ENCODE peak calls at places on chromosome 3, in six cellular contexts. One of them, this sample, is unnamed.

GRCh38 chr3:53941174-53941573 is 49.5 kb upstream of the SELENOK start:
- DNase-seq in nephron progenitor cell: no peak
- DNase-seq in fibroblast of pulmonary artery: peak; percentile 80
- DNase-seq in endothelial cell of umbilical vein: no peak
- DNase-seq in HepG2: no peak
- DNase-seq in left lung: no peak
- DNase-seq in this sample: no peak

GRCh38 chr3:99901200-99901926 is 83.7 kb downstream of the CMSS1 start:
- DNase-seq in nephron progenitor cell: no peak
- DNase-seq in fibroblast of pulmonary artery: peak; percentile 91
- DNase-seq in endothelial cell of umbilical vein: peak; percentile 92
- DNase-seq in HepG2: peak; percentile 94
- DNase-seq in left lung: no peak
- DNase-seq in this sample: no peak

GRCh38 chr3:41195970-41196369 is 3.3 kb upstream of the CTNNB1 start:
- DNase-seq in nephron progenitor cell: no peak
- DNase-seq in fibroblast of pulmonary artery: no peak
- DNase-seq in endothelial cell of umbilical vein: no peak
- DNase-seq in HepG2: no peak
- DNase-seq in left lung: no peak
- DNase-seq in this sample: no peak

GRCh38 chr3:30259730-30260129 is 346.7 kb upstream of the TGFBR2 start:
- DNase-seq in nephron progenitor cell: no peak
- DNase-seq in fibroblast of pulmonary artery: no peak
- DNase-seq in endothelial cell of umbilical vein: no peak
- DNase-seq in HepG2: peak; percentile 31
- DNase-seq in left lung: no peak
- DNase-seq in this sample: no peak

GRCh38 chr3:160210799-160211221 is 14.4 kb upstream of the C3orf80 start:
- DNase-seq in nephron progenitor cell: no peak
- DNase-seq in fibroblast of pulmonary artery: peak; percentile 81
- DNase-seq in endothelial cell of umbilical vein: peak; percentile 33
- DNase-seq in HepG2: peak; percentile 11
- DNase-seq in left lung: no peak
- DNase-seq in this sample: no peak

GRCh38 chr3:171654809-171655208 is 155.5 kb downstream of the PLD1 start:
- DNase-seq in nephron progenitor cell: no peak
- DNase-seq in fibroblast of pulmonary artery: peak; percentile 76
- DNase-seq in endothelial cell of umbilical vein: peak; percentile 78
- DNase-seq in HepG2: no peak
- DNase-seq in left lung: no peak
- DNase-seq in this sample: no peak

GRCh38 chr3:100072328-100073048 is 41.8 kb downstream of the FILIP1L start:
- DNase-seq in nephron progenitor cell: no peak
- DNase-seq in fibroblast of pulmonary artery: no peak
- DNase-seq in endothelial cell of umbilical vein: no peak
- DNase-seq in HepG2: no peak
- DNase-seq in left lung: no peak
- DNase-seq in this sample: no peak

GRCh38 chr3:187401861-187402260 is 33.7 kb downstream of the RTP4 start:
- DNase-seq in nephron progenitor cell: no peak
- DNase-seq in fibroblast of pulmonary artery: no peak
- DNase-seq in endothelial cell of umbilical vein: no peak
- DNase-seq in HepG2: no peak
- DNase-seq in left lung: no peak
- DNase-seq in this sample: no peak

GRCh38 chr3:133441867-133442270 is 42.0 kb downstream of the BFSP2 start:
- DNase-seq in nephron progenitor cell: no peak
- DNase-seq in fibroblast of pulmonary artery: no peak
- DNase-seq in endothelial cell of umbilical vein: no peak
- DNase-seq in HepG2: no peak
- DNase-seq in left lung: no peak
- DNase-seq in this sample: no peak

GRCh38 chr3:102336130-102336529 is 98.7 kb upstream of the ZPLD1 start:
- DNase-seq in nephron progenitor cell: no peak
- DNase-seq in fibroblast of pulmonary artery: no peak
- DNase-seq in endothelial cell of umbilical vein: no peak
- DNase-seq in HepG2: no peak
- DNase-seq in left lung: no peak
- DNase-seq in this sample: no peak

GRCh38 chr3:120506828-120507774 is 56.3 kb upstream of the FSTL1 start:
- DNase-seq in nephron progenitor cell: peak; percentile 43
- DNase-seq in fibroblast of pulmonary artery: peak; percentile 66
- DNase-seq in endothelial cell of umbilical vein: peak; percentile 74
- DNase-seq in HepG2: peak; percentile 32
- DNase-seq in left lung: peak; percentile 37
- DNase-seq in this sample: no peak

GRCh38 chr3:64539451-64540196 is 148.2 kb downstream of the ADAMTS9 start:
- DNase-seq in nephron progenitor cell: no peak
- DNase-seq in fibroblast of pulmonary artery: peak; percentile 64
- DNase-seq in endothelial cell of umbilical vein: peak; percentile 77
- DNase-seq in HepG2: no peak
- DNase-seq in left lung: no peak
- DNase-seq in this sample: no peak

GRCh38 chr3:138944842-138945645 is 1.9 kb downstream of the FOXL2 start:
- DNase-seq in nephron progenitor cell: peak; percentile 64
- DNase-seq in fibroblast of pulmonary artery: no peak
- DNase-seq in endothelial cell of umbilical vein: no peak
- DNase-seq in HepG2: no peak
- DNase-seq in left lung: no peak
- DNase-seq in this sample: peak; percentile 27

GRCh38 chr3:120854908-120855526 is 53.0 kb upstream of the STXBP5L start:
- DNase-seq in nephron progenitor cell: peak; percentile 4
- DNase-seq in fibroblast of pulmonary artery: no peak
- DNase-seq in endothelial cell of umbilical vein: no peak
- DNase-seq in HepG2: no peak
- DNase-seq in left lung: no peak
- DNase-seq in this sample: no peak

GRCh38 chr3:133256787-133257483 is 142.9 kb upstream of the BFSP2 start:
- DNase-seq in nephron progenitor cell: no peak
- DNase-seq in fibroblast of pulmonary artery: no peak
- DNase-seq in endothelial cell of umbilical vein: peak; percentile 17
- DNase-seq in HepG2: no peak
- DNase-seq in left lung: no peak
- DNase-seq in this sample: no peak

GRCh38 chr3:58529516-58530353 is 7.3 kb downstream of the ACOX2 start:
- DNase-seq in nephron progenitor cell: peak; percentile 65
- DNase-seq in fibroblast of pulmonary artery: peak; percentile 45
- DNase-seq in endothelial cell of umbilical vein: peak; percentile 31
- DNase-seq in HepG2: peak; percentile 44
- DNase-seq in left lung: no peak
- DNase-seq in this sample: peak; percentile 29

GRCh38 chr3:197009532-197010019 is 20.0 kb downstream of the MELTF start:
- DNase-seq in nephron progenitor cell: no peak
- DNase-seq in fibroblast of pulmonary artery: no peak
- DNase-seq in endothelial cell of umbilical vein: no peak
- DNase-seq in HepG2: no peak
- DNase-seq in left lung: no peak
- DNase-seq in this sample: no peak

GRCh38 chr3:166444336-166444735 is 607.1 kb upstream of the BCHE start:
- DNase-seq in nephron progenitor cell: peak; percentile 14
- DNase-seq in fibroblast of pulmonary artery: no peak
- DNase-seq in endothelial cell of umbilical vein: no peak
- DNase-seq in HepG2: no peak
- DNase-seq in left lung: no peak
- DNase-seq in this sample: no peak

GRCh38 chr3:122975924-122976293 is 51.7 kb downstream of the SEMA5B start:
- DNase-seq in nephron progenitor cell: no peak
- DNase-seq in fibroblast of pulmonary artery: no peak
- DNase-seq in endothelial cell of umbilical vein: no peak
- DNase-seq in HepG2: no peak
- DNase-seq in left lung: no peak
- DNase-seq in this sample: no peak

GRCh38 chr3:138862924-138863775 is 28.4 kb upstream of the PIK3CB start:
- DNase-seq in nephron progenitor cell: no peak
- DNase-seq in fibroblast of pulmonary artery: peak; percentile 62
- DNase-seq in endothelial cell of umbilical vein: peak; percentile 70
- DNase-seq in HepG2: peak; percentile 97
- DNase-seq in left lung: no peak
- DNase-seq in this sample: peak; percentile 19

GRCh38 chr3:126889276-126890201 is 93.4 kb upstream of the PLXNA1 start:
- DNase-seq in nephron progenitor cell: no peak
- DNase-seq in fibroblast of pulmonary artery: no peak
- DNase-seq in endothelial cell of umbilical vein: no peak
- DNase-seq in HepG2: no peak
- DNase-seq in left lung: no peak
- DNase-seq in this sample: no peak

GRCh38 chr3:189841474-189842205 is 210.5 kb downstream of the TP63 start:
- DNase-seq in nephron progenitor cell: no peak
- DNase-seq in fibroblast of pulmonary artery: peak; percentile 37
- DNase-seq in endothelial cell of umbilical vein: no peak
- DNase-seq in HepG2: no peak
- DNase-seq in left lung: no peak
- DNase-seq in this sample: no peak

GRCh38 chr3:72152551-72153476 is 367.9 kb upstream of the PROK2 start:
- DNase-seq in nephron progenitor cell: no peak
- DNase-seq in fibroblast of pulmonary artery: peak; percentile 92
- DNase-seq in endothelial cell of umbilical vein: peak; percentile 77
- DNase-seq in HepG2: peak; percentile 39
- DNase-seq in left lung: peak; percentile 62
- DNase-seq in this sample: no peak

GRCh38 chr3:157125101-157125500 is 34.8 kb downstream of the CCNL1 start:
- DNase-seq in nephron progenitor cell: no peak
- DNase-seq in fibroblast of pulmonary artery: no peak
- DNase-seq in endothelial cell of umbilical vein: no peak
- DNase-seq in HepG2: no peak
- DNase-seq in left lung: no peak
- DNase-seq in this sample: no peak

GRCh38 chr3:73674280-73674679 is 49.5 kb upstream of the PDZRN3 start:
- DNase-seq in nephron progenitor cell: no peak
- DNase-seq in fibroblast of pulmonary artery: peak; percentile 16
- DNase-seq in endothelial cell of umbilical vein: no peak
- DNase-seq in HepG2: no peak
- DNase-seq in left lung: no peak
- DNase-seq in this sample: no peak

GRCh38 chr3:76199382-76199781 is 414.0 kb upstream of the ZNF717 start:
- DNase-seq in nephron progenitor cell: no peak
- DNase-seq in fibroblast of pulmonary artery: no peak
- DNase-seq in endothelial cell of umbilical vein: no peak
- DNase-seq in HepG2: no peak
- DNase-seq in left lung: no peak
- DNase-seq in this sample: no peak

GRCh38 chr3:66671348-66671747 is 170.5 kb upstream of the LRIG1 start:
- DNase-seq in nephron progenitor cell: no peak
- DNase-seq in fibroblast of pulmonary artery: peak; percentile 11
- DNase-seq in endothelial cell of umbilical vein: peak; percentile 16
- DNase-seq in HepG2: no peak
- DNase-seq in left lung: no peak
- DNase-seq in this sample: no peak

GRCh38 chr3:61169621-61170251 is 81.5 kb downstream of the FHIT start:
- DNase-seq in nephron progenitor cell: no peak
- DNase-seq in fibroblast of pulmonary artery: no peak
- DNase-seq in endothelial cell of umbilical vein: no peak
- DNase-seq in HepG2: no peak
- DNase-seq in left lung: no peak
- DNase-seq in this sample: no peak

GRCh38 chr3:61177450-61177849 is 73.8 kb downstream of the FHIT start:
- DNase-seq in nephron progenitor cell: no peak
- DNase-seq in fibroblast of pulmonary artery: no peak
- DNase-seq in endothelial cell of umbilical vein: no peak
- DNase-seq in HepG2: no peak
- DNase-seq in left lung: no peak
- DNase-seq in this sample: no peak

GRCh38 chr3:61168286-61168685 is 83.0 kb downstream of the FHIT start:
- DNase-seq in nephron progenitor cell: no peak
- DNase-seq in fibroblast of pulmonary artery: no peak
- DNase-seq in endothelial cell of umbilical vein: no peak
- DNase-seq in HepG2: no peak
- DNase-seq in left lung: no peak
- DNase-seq in this sample: no peak

GRCh38 chr3:61173685-61174084 is 77.6 kb downstream of the FHIT start:
- DNase-seq in nephron progenitor cell: no peak
- DNase-seq in fibroblast of pulmonary artery: no peak
- DNase-seq in endothelial cell of umbilical vein: peak; percentile 4
- DNase-seq in HepG2: peak; percentile 12
- DNase-seq in left lung: no peak
- DNase-seq in this sample: no peak

DNA sequence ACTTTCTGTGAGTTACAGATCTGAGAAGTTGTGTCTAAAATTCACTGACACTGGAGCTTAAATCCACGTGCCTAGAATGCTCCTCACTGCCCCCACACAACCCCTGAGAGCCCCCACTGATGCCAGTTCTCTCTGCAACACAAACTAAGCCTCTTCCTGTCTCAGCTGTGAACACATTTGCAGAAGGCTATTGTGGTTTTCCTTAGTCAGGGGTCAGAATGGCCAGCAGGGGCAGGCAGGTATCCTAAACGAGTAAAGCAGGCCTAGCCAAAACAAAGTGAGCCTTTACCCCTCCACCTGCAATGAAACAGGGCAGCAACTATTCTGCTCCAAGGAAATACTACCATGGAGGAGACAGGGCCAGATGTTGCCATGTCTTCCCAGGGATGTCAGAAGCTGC is 78.6 kb downstream of the FHIT start:
- DNase-seq in nephron progenitor cell: no peak
- DNase-seq in fibroblast of pulmonary artery: no peak
- DNase-seq in endothelial cell of umbilical vein: no peak
- DNase-seq in HepG2: peak; percentile 6
- DNase-seq in left lung: no peak
- DNase-seq in this sample: no peak
- TF ChIP-seq CTCF in nephron progenitor cell: no peak
- TF ChIP-seq CTCF in fibroblast of pulmonary artery: no peak
- TF ChIP-seq CTCF in endothelial cell of umbilical vein: no peak
- TF ChIP-seq CTCF in HepG2: no peak
- TF ChIP-seq CTCF in left lung: no peak
- TF ChIP-seq CTCF in this sample: peak; percentile 51

GRCh38 chr3:125684199-125684598 is 88.9 kb upstream of the OSBPL11 start:
- DNase-seq in nephron progenitor cell: peak; percentile 54
- DNase-seq in fibroblast of pulmonary artery: peak; percentile 30
- DNase-seq in endothelial cell of umbilical vein: peak; percentile 3
- DNase-seq in HepG2: peak; percentile 48
- DNase-seq in left lung: no peak
- DNase-seq in this sample: no peak
- TF ChIP-seq CTCF in nephron progenitor cell: peak; percentile 50
- TF ChIP-seq CTCF in fibroblast of pulmonary artery: peak; percentile 34
- TF ChIP-seq CTCF in endothelial cell of umbilical vein: peak; percentile 16
- TF ChIP-seq CTCF in HepG2: peak; percentile 85
- TF ChIP-seq CTCF in left lung: no peak
- TF ChIP-seq CTCF in this sample: peak; percentile 59

GRCh38 chr3:15974647-15975046 is 176.9 kb upstream of the ANKRD28 start:
- DNase-seq in nephron progenitor cell: no peak
- DNase-seq in fibroblast of pulmonary artery: no peak
- DNase-seq in endothelial cell of umbilical vein: no peak
- DNase-seq in HepG2: no peak
- DNase-seq in left lung: no peak
- DNase-seq in this sample: no peak
- TF ChIP-seq CTCF in nephron progenitor cell: peak; percentile 14
- TF ChIP-seq CTCF in fibroblast of pulmonary artery: peak; percentile 14
- TF ChIP-seq CTCF in endothelial cell of umbilical vein: peak; percentile 13
- TF ChIP-seq CTCF in HepG2: peak; percentile 27
- TF ChIP-seq CTCF in left lung: no peak
- TF ChIP-seq CTCF in this sample: peak; percentile 21

DNA sequence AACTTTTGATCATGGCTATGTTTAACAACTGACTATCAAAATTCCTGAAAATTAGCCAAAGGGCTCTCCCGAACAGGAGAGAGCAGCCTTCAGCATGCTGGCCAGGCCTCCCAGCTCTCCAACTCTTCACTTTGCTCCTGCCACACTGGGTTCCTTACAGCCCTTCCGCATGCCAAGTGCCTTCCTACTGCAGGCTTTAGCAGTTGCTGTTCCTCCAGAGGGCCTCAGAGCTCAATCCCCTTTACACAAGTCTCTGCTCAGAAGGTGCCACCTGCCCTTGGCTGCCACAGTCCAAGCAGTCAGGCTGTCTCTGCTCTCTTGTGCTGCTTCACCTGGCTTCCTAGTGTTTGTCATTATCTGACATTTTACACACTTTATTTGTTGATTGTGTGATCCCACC is 553.1 kb upstream of the PPP2R3A start:
- DNase-seq in nephron progenitor cell: no peak
- DNase-seq in fibroblast of pulmonary artery: no peak
- DNase-seq in endothelial cell of umbilical vein: no peak
- DNase-seq in HepG2: no peak
- DNase-seq in left lung: no peak
- DNase-seq in this sample: no peak
- TF ChIP-seq CTCF in nephron progenitor cell: no peak
- TF ChIP-seq CTCF in fibroblast of pulmonary artery: no peak
- TF ChIP-seq CTCF in endothelial cell of umbilical vein: no peak
- TF ChIP-seq CTCF in HepG2: no peak
- TF ChIP-seq CTCF in left lung: no peak
- TF ChIP-seq CTCF in this sample: no peak

This sample was measured in progenitor cell of endocrine pancreas.